ENCODE peak calls at places on chromosome 1, in five cellular contexts. N, P, R, B and J are unnamed samples.

GRCh38 chr1:200314085-200314750 is 95.6 kb downstream of the ZNF281 start:
- DNase-seq in P (no peak), R (no peak), B (peak; percentile 51), N (no peak), J (no peak)

GRCh38 chr1:212951058-212951923 is 950 bp downstream of the VASH2 start:
- DNase-seq in B (no peak), N (no peak), P (no peak), R (no peak), J (no peak)

GRCh38 chr1:43367026-43367903 is 546 bp downstream of the ELOVL1 start:
- DNase-seq in P (no peak), B (no peak), N (no peak), R (no peak), J (peak; percentile 62)

GRCh38 chr1:3278416-3279181 is 175.9 kb upstream of the ARHGEF16 start:
- DNase-seq in N (no peak), R (no peak), P (no peak), B (no peak), J (no peak)

GRCh38 chr1:69568435-69569280 is 936 bp downstream of the LRRC7 start:
- DNase-seq in P (no peak), N (no peak), R (no peak), B (no peak), J (peak; percentile 3)

GRCh38 chr1:30704765-30705509 is 18.4 kb downstream of the MATN1 start:
- DNase-seq in R (no peak), B (no peak), N (no peak), P (no peak), J (no peak)

GRCh38 chr1:183881387-183882084 is 76.6 kb downstream of the RGL1 start:
- DNase-seq in N (no peak), B (peak; percentile 78), P (no peak), R (peak; percentile 18), J (peak; percentile 29)

GRCh38 chr1:225462714-225463574 is 35.1 kb upstream of the LBR start:
- DNase-seq in B (no peak), P (no peak), N (no peak), R (no peak), J (no peak)

GRCh38 chr1:107051266-107051665 is 5.2 kb upstream of the PRMT6 start:
- DNase-seq in N (no peak), B (no peak), R (no peak), P (no peak), J (no peak)

GRCh38 chr1:94792876-94793605 is 27.1 kb upstream of the SLC44A3 start:
- DNase-seq in N (no peak), R (peak; percentile 33), B (peak; percentile 60), P (no peak), J (no peak)

GRCh38 chr1:47232187-47232874 is at the start of gene TAL1:
- DNase-seq in P (no peak), R (no peak), N (no peak), B (no peak), J (peak; percentile 27)

GRCh38 chr1:9449106-9449627 is 90.1 kb upstream of the SLC25A33 start:
- DNase-seq in N (no peak), R (no peak), P (no peak), B (peak; percentile 38), J (no peak)

GRCh38 chr1:24380508-24380907 is 33.1 kb downstream of the STPG1 start:
- DNase-seq in P (no peak), N (no peak), R (no peak), B (no peak), J (no peak)